ENCODE peak calls at places on chromosomes 11 and 22, in four cellular contexts. One of them, this sample, is unnamed.

GRCh38 chr11:117413616-117414015 is 86.0 kb downstream of the CEP164 start:
- DNase-seq in heart right ventricle: no peak
- DNase-seq in upper lobe of right lung: no peak
- DNase-seq in mucosa of descending colon: no peak
- DNase-seq in this sample: no peak

GRCh38 chr22:36673821-36674220 is 29.7 kb downstream of the CACNG2 start:
- DNase-seq in upper lobe of right lung: no peak
- DNase-seq in heart right ventricle: no peak
- DNase-seq in mucosa of descending colon: no peak
- DNase-seq in this sample: no peak

GRCh38 chr11:37942081-37942480 is 1344.0 kb upstream of the RAG2 start:
- DNase-seq in heart right ventricle: no peak
- DNase-seq in mucosa of descending colon: no peak
- DNase-seq in upper lobe of right lung: no peak
- DNase-seq in this sample: no peak

GRCh38 chr22:44260216-44261035 is 52.3 kb downstream of the SHISAL1 start:
- DNase-seq in heart right ventricle: no peak
- DNase-seq in mucosa of descending colon: peak; percentile 4
- DNase-seq in upper lobe of right lung: peak; percentile 35
- DNase-seq in this sample: peak; percentile 70

GRCh38 chr11:12270215-12270797 is 107.1 kb upstream of the PARVA start:
- DNase-seq in heart right ventricle: no peak
- DNase-seq in upper lobe of right lung: no peak
- DNase-seq in mucosa of descending colon: no peak
- DNase-seq in this sample: no peak

GRCh38 chr11:36249271-36249670 is 40.0 kb downstream of the COMMD9 start:
- DNase-seq in upper lobe of right lung: no peak
- DNase-seq in mucosa of descending colon: no peak
- DNase-seq in heart right ventricle: no peak
- DNase-seq in this sample: no peak

GRCh38 chr11:122750047-122750446 is 88.3 kb upstream of the CRTAM start:
- DNase-seq in upper lobe of right lung: no peak
- DNase-seq in mucosa of descending colon: no peak
- DNase-seq in heart right ventricle: no peak
- DNase-seq in this sample: no peak

GRCh38 chr11:86670179-86670578 is 2.2 kb downstream of the ME3 start:
- DNase-seq in upper lobe of right lung: no peak
- DNase-seq in heart right ventricle: no peak
- DNase-seq in mucosa of descending colon: no peak
- DNase-seq in this sample: no peak

GRCh38 chr11:131195801-131196517 is 174.5 kb upstream of the NTM start:
- DNase-seq in mucosa of descending colon: peak; percentile 36
- DNase-seq in upper lobe of right lung: no peak
- DNase-seq in heart right ventricle: peak; percentile 58
- DNase-seq in this sample: peak; percentile 22

GRCh38 chr11:123546515-123546914 is 107.9 kb downstream of the SCN3B start:
- DNase-seq in mucosa of descending colon: no peak
- DNase-seq in upper lobe of right lung: no peak
- DNase-seq in heart right ventricle: no peak
- DNase-seq in this sample: no peak

GRCh38 chr11:33358150-33358831 is 101.1 kb downstream of the HIPK3 start:
- DNase-seq in upper lobe of right lung: no peak
- DNase-seq in mucosa of descending colon: no peak
- DNase-seq in heart right ventricle: no peak
- DNase-seq in this sample: no peak

GRCh38 chr11:94597896-94598295 is 30.7 kb downstream of the PIWIL4 start:
- DNase-seq in mucosa of descending colon: no peak
- DNase-seq in upper lobe of right lung: no peak
- DNase-seq in heart right ventricle: no peak
- DNase-seq in this sample: no peak
- TF ChIP-seq CTCF in mucosa of descending colon: no peak
- TF ChIP-seq CTCF in upper lobe of right lung: no peak
- TF ChIP-seq CTCF in heart right ventricle: no peak
- TF ChIP-seq CTCF in this sample: no peak

GRCh38 chr22:17086301-17086700 is 1.5 kb downstream of the IL17RA start:
- DNase-seq in mucosa of descending colon: no peak
- DNase-seq in heart right ventricle: no peak
- DNase-seq in upper lobe of right lung: peak; percentile 60
- DNase-seq in this sample: peak; percentile 81

GRCh38 chr22:17084554-17085276 is at the start of gene IL17RA:
- DNase-seq in upper lobe of right lung: peak; percentile 96
- DNase-seq in heart right ventricle: peak; percentile 93
- DNase-seq in mucosa of descending colon: peak; percentile 98
- DNase-seq in this sample: peak; percentile 98

GRCh38 chr22:17087176-17088131 is 2.7 kb downstream of the IL17RA start:
- DNase-seq in upper lobe of right lung: peak; percentile 30
- DNase-seq in mucosa of descending colon: no peak
- DNase-seq in heart right ventricle: no peak
- DNase-seq in this sample: no peak

GRCh38 chr22:17085277-17086091 is 684 bp downstream of the IL17RA start:
- DNase-seq in mucosa of descending colon: peak; percentile 67
- DNase-seq in upper lobe of right lung: peak; percentile 83
- DNase-seq in heart right ventricle: no peak
- DNase-seq in this sample: peak; percentile 91

GRCh38 chr22:17086750-17087149 is 1.9 kb downstream of the IL17RA start:
- DNase-seq in mucosa of descending colon: no peak
- DNase-seq in upper lobe of right lung: peak; percentile 61
- DNase-seq in heart right ventricle: no peak
- DNase-seq in this sample: peak; percentile 83
- H3K4me3 ChIP-seq in mucosa of descending colon: no peak overlapping the region
- H3K4me3 ChIP-seq in upper lobe of right lung: peak overlapping the region; percentile 97
- H3K4me3 ChIP-seq in heart right ventricle: no peak overlapping the region
- H3K4me3 ChIP-seq in this sample: no peak overlapping the region

GRCh38 chr11:42407379-42407778 is 904.4 kb upstream of the API5 start:
- DNase-seq in heart right ventricle: no peak
- DNase-seq in mucosa of descending colon: no peak
- DNase-seq in upper lobe of right lung: no peak
- DNase-seq in this sample: no peak
- TF ChIP-seq CTCF in heart right ventricle: no peak
- TF ChIP-seq CTCF in mucosa of descending colon: no peak
- TF ChIP-seq CTCF in upper lobe of right lung: no peak
- TF ChIP-seq CTCF in this sample: no peak

DNA sequence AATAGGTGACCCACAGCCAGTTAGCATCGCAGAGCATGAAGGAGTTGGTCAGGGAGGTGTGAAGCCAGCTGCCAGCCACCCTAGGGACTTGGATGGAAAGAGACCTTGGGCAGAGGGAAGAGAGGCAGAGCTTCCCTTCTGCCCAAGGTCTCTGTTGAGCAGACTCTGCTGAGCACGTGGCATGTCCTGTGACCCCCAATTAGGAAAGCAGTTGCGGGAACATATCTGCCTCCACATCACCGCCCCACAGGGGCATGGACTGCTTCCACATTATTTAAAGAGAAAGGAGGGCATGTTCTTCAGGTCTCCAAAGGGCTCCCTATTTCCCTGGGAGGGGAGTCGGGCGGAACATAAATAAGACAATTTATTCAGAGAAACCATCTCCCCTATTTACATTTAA is 88.6 kb upstream of the THY1 start:
- DNase-seq in upper lobe of right lung: no peak
- DNase-seq in mucosa of descending colon: no peak
- DNase-seq in heart right ventricle: no peak
- DNase-seq in this sample: no peak
- H3K4me3 ChIP-seq in upper lobe of right lung: no peak overlapping the region
- H3K4me3 ChIP-seq in mucosa of descending colon: no peak overlapping the region
- H3K4me3 ChIP-seq in heart right ventricle: no peak overlapping the region
- H3K4me3 ChIP-seq in this sample: no peak overlapping the region

DNA sequence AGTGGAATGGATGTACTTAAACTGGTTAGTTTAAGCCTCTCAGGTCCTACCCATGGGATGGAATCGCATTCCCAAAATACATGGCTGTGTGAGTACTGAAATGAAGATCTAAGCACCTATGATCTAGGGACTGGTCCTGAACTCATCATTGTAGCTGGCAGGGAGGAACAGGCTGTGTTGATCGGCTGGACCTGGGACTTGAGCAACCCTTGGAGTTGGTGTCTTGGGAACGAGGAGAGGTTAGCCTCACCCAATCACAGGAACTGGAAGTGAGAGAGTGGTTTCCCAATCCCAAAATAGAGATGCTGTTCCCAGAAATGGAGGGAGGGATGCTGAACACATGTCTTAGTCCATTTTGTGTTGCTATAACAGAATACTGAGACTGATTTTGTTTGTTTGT is 16.4 kb upstream of the ASCC2 start:
- DNase-seq in upper lobe of right lung: no peak
- DNase-seq in mucosa of descending colon: no peak
- DNase-seq in heart right ventricle: no peak
- DNase-seq in this sample: peak; percentile 80
- TF ChIP-seq CTCF in upper lobe of right lung: no peak
- TF ChIP-seq CTCF in mucosa of descending colon: no peak
- TF ChIP-seq CTCF in heart right ventricle: no peak
- TF ChIP-seq CTCF in this sample: no peak

GRCh38 chr11:61095022-61095421 is 7.3 kb upstream of the CD5 start:
- DNase-seq in heart right ventricle: no peak
- DNase-seq in upper lobe of right lung: no peak
- DNase-seq in mucosa of descending colon: no peak
- DNase-seq in this sample: no peak

GRCh38 chr11:61090982-61091372 is 11.3 kb upstream of the CD5 start:
- DNase-seq in heart right ventricle: no peak
- DNase-seq in upper lobe of right lung: no peak
- DNase-seq in mucosa of descending colon: no peak
- DNase-seq in this sample: no peak

GRCh38 chr11:61091373-61092279 is 10.7 kb upstream of the CD5 start:
- DNase-seq in upper lobe of right lung: no peak
- DNase-seq in mucosa of descending colon: no peak
- DNase-seq in heart right ventricle: no peak
- DNase-seq in this sample: no peak

GRCh38 chr11:61092280-61092766 is 10.0 kb upstream of the CD5 start:
- DNase-seq in mucosa of descending colon: no peak
- DNase-seq in upper lobe of right lung: no peak
- DNase-seq in heart right ventricle: no peak
- DNase-seq in this sample: no peak

DNA sequence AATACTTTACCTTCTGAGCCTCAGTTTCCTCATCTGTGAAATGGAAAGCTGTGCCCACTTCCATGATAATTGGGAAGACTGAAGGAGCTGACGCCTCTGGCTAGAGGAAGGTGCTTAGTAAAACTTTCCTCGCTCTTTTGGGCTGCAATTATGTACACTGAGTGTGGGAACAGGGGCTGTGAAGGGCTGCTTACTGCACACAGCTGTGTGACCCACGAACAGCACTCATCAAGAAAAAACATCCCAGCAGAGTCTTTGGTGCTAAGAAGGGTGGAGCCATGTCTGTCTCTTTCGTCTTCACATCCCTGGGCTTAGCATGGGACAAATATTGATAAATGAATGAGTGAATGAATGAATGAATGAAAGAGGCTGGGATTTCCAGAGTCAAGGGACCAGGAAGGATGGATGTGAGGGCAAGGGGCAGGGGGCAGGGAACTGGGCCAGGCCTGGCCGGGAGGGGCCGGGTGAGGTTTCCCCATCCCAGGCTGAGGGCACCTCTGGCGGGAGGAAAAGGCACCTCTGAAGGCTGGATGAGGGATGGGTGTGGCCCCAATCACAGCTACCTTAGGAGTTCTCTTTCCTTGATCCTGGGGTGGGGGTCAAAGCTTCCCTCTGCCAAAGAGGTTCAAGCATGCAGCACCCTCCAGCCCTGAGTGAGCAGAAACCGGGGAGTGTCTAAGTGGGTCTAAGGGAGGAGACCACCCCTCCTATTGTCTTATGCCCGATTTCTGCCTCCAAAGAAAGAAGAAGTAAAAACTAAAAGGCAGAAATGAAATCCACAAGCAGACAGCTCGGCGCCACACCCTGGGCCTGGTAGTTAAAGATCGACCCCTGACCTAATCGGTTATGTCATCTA is 9.2 kb upstream of the CD5 start:
- DNase-seq in upper lobe of right lung: no peak
- DNase-seq in mucosa of descending colon: no peak
- DNase-seq in heart right ventricle: no peak
- DNase-seq in this sample: no peak
- H3K4me3 ChIP-seq in upper lobe of right lung: no peak overlapping the region
- H3K4me3 ChIP-seq in mucosa of descending colon: no peak overlapping the region
- H3K4me3 ChIP-seq in heart right ventricle: no peak overlapping the region
- H3K4me3 ChIP-seq in this sample: no peak overlapping the region

DNA sequence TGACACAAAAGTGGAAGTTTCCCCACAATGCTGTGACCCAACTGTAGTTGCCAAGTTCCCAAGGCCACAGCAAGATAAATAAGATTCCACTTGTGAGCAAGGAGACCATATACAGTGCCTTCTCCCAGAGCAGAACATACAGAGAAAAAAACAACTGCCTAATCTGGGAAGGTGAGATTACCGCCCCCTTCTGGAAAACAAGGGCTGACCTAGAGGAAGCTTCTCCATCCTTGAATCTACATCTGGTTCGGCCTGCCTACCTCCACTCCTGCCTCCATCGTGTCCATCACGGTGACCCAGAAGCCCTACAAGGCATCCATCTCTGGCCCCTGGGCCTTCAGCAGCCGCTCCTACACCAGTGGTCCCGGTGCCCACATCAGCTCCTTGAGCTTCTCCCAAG is 6.1 kb upstream of the RNASEH2C start:
- DNase-seq in upper lobe of right lung: no peak
- DNase-seq in heart right ventricle: no peak
- DNase-seq in mucosa of descending colon: no peak
- DNase-seq in this sample: no peak
- TF ChIP-seq CTCF in upper lobe of right lung: no peak
- TF ChIP-seq CTCF in heart right ventricle: no peak
- TF ChIP-seq CTCF in mucosa of descending colon: no peak
- TF ChIP-seq CTCF in this sample: no peak

GRCh38 chr11:134762248-134763029 is 350.4 kb upstream of the B3GAT1 start:
- DNase-seq in mucosa of descending colon: no peak
- DNase-seq in upper lobe of right lung: no peak
- DNase-seq in heart right ventricle: peak; percentile 20
- DNase-seq in this sample: no peak

GRCh38 chr11:134760307-134760706 is 348.3 kb upstream of the B3GAT1 start:
- DNase-seq in heart right ventricle: no peak
- DNase-seq in mucosa of descending colon: no peak
- DNase-seq in upper lobe of right lung: no peak
- DNase-seq in this sample: no peak

GRCh38 chr11:134760957-134761356 is 348.9 kb upstream of the B3GAT1 start:
- DNase-seq in heart right ventricle: no peak
- DNase-seq in upper lobe of right lung: no peak
- DNase-seq in mucosa of descending colon: no peak
- DNase-seq in this sample: no peak

GRCh38 chr11:134761926-134762247 is 349.8 kb upstream of the B3GAT1 start:
- DNase-seq in mucosa of descending colon: no peak
- DNase-seq in heart right ventricle: no peak
- DNase-seq in upper lobe of right lung: no peak
- DNase-seq in this sample: no peak

DNA sequence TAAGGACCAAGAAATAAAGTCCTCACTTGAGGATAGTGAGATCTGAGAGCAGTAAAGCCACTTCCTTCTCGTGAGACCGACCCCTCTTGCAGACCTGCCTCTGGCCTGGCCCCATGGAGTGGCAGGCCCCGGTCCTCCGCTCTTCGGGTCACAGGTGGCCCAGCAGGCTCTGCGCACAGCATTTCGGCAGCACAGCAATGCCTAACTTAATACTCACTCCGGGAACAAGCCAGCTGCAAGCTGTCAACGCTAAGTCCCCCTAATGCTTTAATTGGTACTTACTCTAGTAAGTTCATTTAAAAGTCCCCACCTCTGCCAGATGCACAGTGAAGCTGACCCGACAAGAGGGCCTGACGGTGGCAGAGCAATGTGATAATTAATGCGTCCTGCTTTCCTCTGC is 349.3 kb upstream of the B3GAT1 start:
- DNase-seq in upper lobe of right lung: no peak
- DNase-seq in heart right ventricle: no peak
- DNase-seq in mucosa of descending colon: no peak
- DNase-seq in this sample: no peak
- H3K4me3 ChIP-seq in upper lobe of right lung: no peak overlapping the region
- H3K4me3 ChIP-seq in heart right ventricle: no peak overlapping the region
- H3K4me3 ChIP-seq in mucosa of descending colon: no peak overlapping the region
- H3K4me3 ChIP-seq in this sample: no peak overlapping the region

This sample was measured in lower leg skin.